ENCODE peak calls at places on chromosome 7, in four cellular contexts. One of them, this sample, is unnamed. For H3K4me1, the result is how much of the 10 kb centered on the place peaks cover.

GRCh38 chr7:29806131-29806792 is at the start of gene WIPF3:
- DNase-seq in K562: peak
- DNase-seq in H1: no peak
- DNase-seq in HepG2: no peak
- DNase-seq in this sample: peak

GRCh38 chr7:23114854-23115253 is 9.3 kb downstream of the KLHL7 start:
- DNase-seq in HepG2: no peak
- DNase-seq in H1: no peak
- DNase-seq in K562: no peak
- DNase-seq in this sample: no peak

GRCh38 chr7:87312215-87312865 is 33.1 kb upstream of the CROT start:
- DNase-seq in K562: peak
- DNase-seq in HepG2: peak
- DNase-seq in H1: peak
- DNase-seq in this sample: peak

GRCh38 chr7:92460510-92460909 is 13.2 kb downstream of the GATAD1 start:
- DNase-seq in HepG2: no peak
- DNase-seq in K562: no peak
- DNase-seq in H1: no peak
- DNase-seq in this sample: no peak

GRCh38 chr7:55062106-55062499 is 43.3 kb downstream of the EGFR start:
- DNase-seq in K562: no peak
- DNase-seq in H1: no peak
- DNase-seq in HepG2: no peak
- DNase-seq in this sample: no peak

GRCh38 chr7:129889133-129889854 is 63.5 kb downstream of the UBE2H start:
- DNase-seq in HepG2: peak
- DNase-seq in H1: no peak
- DNase-seq in K562: no peak
- DNase-seq in this sample: no peak

GRCh38 chr7:127571741-127572505 is 13.5 kb downstream of the GCC1 start:
- DNase-seq in H1: no peak
- DNase-seq in K562: no peak
- DNase-seq in HepG2: no peak
- DNase-seq in this sample: no peak

GRCh38 chr7:92584953-92585352 is 5.2 kb downstream of the FAM133B start:
- DNase-seq in H1: no peak
- DNase-seq in K562: no peak
- DNase-seq in HepG2: peak
- DNase-seq in this sample: no peak

GRCh38 chr7:152462995-152463713 is 27.4 kb upstream of the KMT2C start:
- DNase-seq in H1: no peak
- DNase-seq in K562: peak
- DNase-seq in HepG2: no peak
- DNase-seq in this sample: no peak

GRCh38 chr7:156816943-156817572 is 75.9 kb downstream of the LMBR1 start:
- DNase-seq in H1: no peak
- DNase-seq in K562: peak
- DNase-seq in HepG2: peak
- DNase-seq in this sample: no peak

GRCh38 chr7:134473861-134474291 is 15.0 kb upstream of the AKR1B1 start:
- DNase-seq in H1: no peak
- DNase-seq in K562: no peak
- DNase-seq in HepG2: no peak
- DNase-seq in this sample: no peak

GRCh38 chr7:158108646-158109293 is 478.9 kb downstream of the PTPRN2 start:
- DNase-seq in HepG2: no peak
- DNase-seq in K562: no peak
- DNase-seq in H1: no peak
- DNase-seq in this sample: no peak

DNA sequence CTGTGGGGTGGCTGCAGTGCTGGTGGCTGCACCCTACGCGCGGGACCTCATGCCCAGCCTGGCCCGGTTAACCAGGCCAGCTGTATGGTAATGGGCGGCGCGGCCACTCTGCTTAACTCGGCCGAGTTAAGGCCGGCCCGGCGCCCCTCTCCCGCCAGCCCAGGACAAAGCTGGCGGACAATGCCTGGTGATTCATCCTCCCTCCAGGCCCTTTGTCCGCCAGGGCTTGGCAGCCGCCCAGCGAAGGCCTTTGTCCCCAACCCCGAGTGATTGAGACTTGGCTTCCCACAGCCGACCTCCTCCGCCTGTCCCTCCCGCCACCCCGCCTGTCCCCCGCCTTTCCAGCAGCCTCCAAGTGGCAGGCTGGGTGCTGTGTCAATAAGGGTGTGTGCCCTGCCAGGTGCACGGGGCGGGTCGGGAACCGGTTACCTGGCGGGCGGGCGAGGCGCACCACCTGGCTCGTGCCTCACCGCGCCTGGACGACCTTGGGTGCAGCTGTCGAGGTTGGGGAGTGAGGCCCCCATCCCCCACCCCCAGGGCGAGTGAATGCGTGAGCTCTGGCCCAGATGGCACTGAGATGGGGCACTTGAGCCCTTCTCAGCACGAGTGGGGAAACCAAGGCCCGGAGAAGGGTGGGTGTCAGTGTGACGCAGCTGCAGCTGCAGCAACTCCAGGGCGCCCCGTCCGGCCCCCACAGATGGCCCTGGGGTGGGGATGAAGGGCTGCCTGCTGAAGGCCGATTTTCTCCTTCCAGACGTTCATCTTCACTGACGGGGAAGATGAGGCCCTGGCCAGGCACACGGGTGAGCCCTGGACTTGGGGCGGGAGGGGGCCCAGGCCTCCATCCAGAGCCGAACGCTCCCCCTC is 4.6 kb downstream of the LFNG start:
- DNase-seq in K562: peak
- DNase-seq in H1: no peak
- DNase-seq in HepG2: peak
- DNase-seq in this sample: peak
- TF ChIP-seq FOSL1 in K562: peak
- TF ChIP-seq FOSL1 in H1: no peak
- TF ChIP-seq FOSL1 in HepG2: peak
- TF ChIP-seq FOSL1 in this sample: no peak

GRCh38 chr7:11297764-11298163 is 324.1 kb downstream of the PHF14 start:
- DNase-seq in HepG2: no peak
- DNase-seq in H1: no peak
- DNase-seq in K562: no peak
- DNase-seq in this sample: no peak

GRCh38 chr7:11294965-11295364 is 321.3 kb downstream of the PHF14 start:
- DNase-seq in K562: no peak
- DNase-seq in H1: no peak
- DNase-seq in HepG2: no peak
- DNase-seq in this sample: no peak

GRCh38 chr7:11298220-11298619 is 324.5 kb downstream of the PHF14 start:
- DNase-seq in K562: peak
- DNase-seq in HepG2: no peak
- DNase-seq in H1: no peak
- DNase-seq in this sample: no peak

GRCh38 chr7:11300231-11300630 is 326.6 kb downstream of the PHF14 start:
- DNase-seq in H1: no peak
- DNase-seq in HepG2: no peak
- DNase-seq in K562: no peak
- DNase-seq in this sample: no peak

DNA sequence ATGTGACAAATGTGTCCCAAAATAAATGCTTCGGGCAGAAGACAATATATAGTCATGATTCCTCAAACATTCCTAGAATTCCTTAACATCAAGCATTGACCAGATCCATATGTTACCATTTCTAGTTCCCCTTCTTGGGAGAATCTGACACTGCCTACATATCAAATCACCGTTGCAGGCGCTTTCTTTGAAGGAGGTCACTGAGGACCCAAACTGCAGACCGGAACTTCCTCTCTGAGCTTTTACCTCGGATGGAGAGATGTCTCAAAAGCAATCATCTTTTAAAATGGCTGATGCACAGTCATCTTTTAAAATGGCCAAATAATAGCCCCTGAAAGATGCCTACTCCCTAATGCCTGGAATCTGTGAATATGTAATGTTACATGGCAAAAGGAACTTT is 323.6 kb downstream of the PHF14 start:
- DNase-seq in K562: no peak
- DNase-seq in HepG2: no peak
- DNase-seq in H1: no peak
- DNase-seq in this sample: no peak
- TF ChIP-seq SIN3A in K562: no peak
- TF ChIP-seq SIN3A in HepG2: no peak
- TF ChIP-seq SIN3A in H1: no peak
- TF ChIP-seq SIN3A in this sample: no peak

DNA sequence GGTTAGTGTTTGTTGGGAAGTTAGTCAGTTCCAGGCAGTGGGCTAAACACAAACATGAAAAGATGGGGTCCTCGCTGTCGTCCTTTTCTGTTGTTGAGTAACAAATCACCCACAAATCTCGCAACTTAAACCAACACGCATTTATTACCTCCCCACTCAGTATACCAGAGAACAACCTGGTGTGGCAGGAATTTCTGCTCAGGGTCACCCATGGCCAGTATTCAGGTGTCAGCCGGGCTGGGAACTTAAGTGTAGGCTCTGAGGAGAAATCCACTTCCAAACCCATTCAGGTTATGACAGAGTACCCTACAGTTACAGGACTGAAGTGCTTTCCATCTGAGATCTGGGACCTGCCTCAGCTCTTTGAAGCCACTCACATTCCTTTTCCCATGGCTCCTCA is 73.6 kb upstream of the SP4 start:
- DNase-seq in K562: no peak
- DNase-seq in HepG2: no peak
- DNase-seq in H1: no peak
- DNase-seq in this sample: no peak
- H3K4me1 ChIP-seq in K562: under half
- H3K4me1 ChIP-seq in HepG2: under half
- H3K4me1 ChIP-seq in H1: under half
- H3K4me1 ChIP-seq in this sample: under half

GRCh38 chr7:151166629-151167196 is 781 bp downstream of the GBX1 start:
- DNase-seq in K562: no peak
- DNase-seq in HepG2: no peak
- DNase-seq in H1: no peak
- DNase-seq in this sample: no peak

GRCh38 chr7:151172273-151173141 is 5.0 kb upstream of the GBX1 start:
- DNase-seq in H1: no peak
- DNase-seq in HepG2: peak
- DNase-seq in K562: peak
- DNase-seq in this sample: peak

GRCh38 chr7:151168787-151169162 is 1.3 kb upstream of the GBX1 start:
- DNase-seq in K562: no peak
- DNase-seq in H1: no peak
- DNase-seq in HepG2: no peak
- DNase-seq in this sample: no peak

GRCh38 chr7:151168022-151168786 is 710 bp upstream of the GBX1 start:
- DNase-seq in H1: no peak
- DNase-seq in K562: peak
- DNase-seq in HepG2: no peak
- DNase-seq in this sample: no peak

DNA sequence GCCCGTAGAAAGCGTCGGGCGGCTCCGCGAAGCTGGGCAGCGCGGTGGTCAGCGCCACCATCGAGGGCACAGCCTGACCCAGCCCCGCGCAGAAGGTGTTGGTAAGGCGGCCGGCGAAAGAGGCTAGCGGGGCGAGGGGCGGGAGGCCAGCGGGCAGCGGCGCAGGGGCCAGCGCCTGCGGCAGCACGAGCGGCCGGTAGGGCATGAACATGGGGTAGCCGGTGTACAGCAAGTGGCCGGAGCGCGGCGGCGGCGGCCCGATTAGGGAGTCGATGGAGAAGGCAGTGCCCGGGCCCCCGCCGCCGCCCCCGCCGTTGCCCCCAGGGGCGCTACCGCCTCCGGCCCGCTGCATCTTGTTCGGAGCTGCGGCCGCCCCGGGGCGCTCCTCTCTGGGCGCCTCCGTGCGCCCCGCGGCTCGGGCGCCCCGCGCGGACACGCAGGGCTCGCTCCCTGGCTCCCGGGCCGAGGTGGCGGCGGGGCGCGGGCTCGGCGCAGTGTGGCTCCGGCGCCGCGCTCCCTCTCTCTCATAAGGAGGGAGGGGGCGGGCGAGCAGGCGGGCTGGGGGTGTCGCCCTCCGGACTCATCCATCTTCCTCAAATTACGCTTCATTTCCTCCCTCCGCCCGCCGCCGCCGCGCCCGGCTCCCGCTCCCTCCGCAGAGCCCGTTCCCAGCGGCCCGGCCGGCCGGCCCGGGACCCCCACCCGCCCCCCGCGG is at the start of gene GBX1:
- DNase-seq in HepG2: no peak
- DNase-seq in K562: peak
- DNase-seq in H1: no peak
- DNase-seq in this sample: no peak
- TF ChIP-seq FOSL1 in HepG2: no peak
- TF ChIP-seq FOSL1 in K562: no peak
- TF ChIP-seq FOSL1 in H1: no peak
- TF ChIP-seq FOSL1 in this sample: no peak

GRCh38 chr7:937851-938484 is 16.5 kb downstream of the ADAP1 start:
- DNase-seq in K562: no peak
- DNase-seq in H1: no peak
- DNase-seq in HepG2: no peak
- DNase-seq in this sample: no peak
- TF ChIP-seq SIN3A in K562: no peak
- TF ChIP-seq SIN3A in H1: no peak
- TF ChIP-seq SIN3A in HepG2: no peak
- TF ChIP-seq SIN3A in this sample: no peak

DNA sequence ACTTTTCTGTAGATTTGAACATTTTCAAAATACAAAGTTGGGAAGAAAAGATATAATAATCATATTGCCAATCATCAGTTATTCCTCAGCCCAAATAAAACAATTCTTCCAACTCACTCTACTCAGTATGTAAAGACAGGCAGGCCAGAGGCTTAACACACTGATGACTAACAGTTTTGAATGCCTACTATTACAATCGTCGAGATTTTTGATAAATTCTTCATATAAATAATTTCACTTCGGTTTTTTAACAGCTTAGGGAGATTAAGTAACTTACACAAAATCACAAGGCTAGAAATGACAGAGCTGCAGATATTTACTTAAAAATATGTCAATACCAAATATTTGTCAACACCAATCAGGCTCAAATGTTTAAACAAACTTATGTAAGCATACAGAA is 17.5 kb downstream of the CYTH3 start:
- DNase-seq in H1: no peak
- DNase-seq in HepG2: no peak
- DNase-seq in K562: no peak
- DNase-seq in this sample: no peak
- H3K4me1 ChIP-seq in H1: under half
- H3K4me1 ChIP-seq in HepG2: under half
- H3K4me1 ChIP-seq in K562: under half
- H3K4me1 ChIP-seq in this sample: under half

GRCh38 chr7:47428052-47428779 is 153.7 kb downstream of the TNS3 start:
- DNase-seq in H1: no peak
- DNase-seq in K562: no peak
- DNase-seq in HepG2: no peak
- DNase-seq in this sample: no peak
- TF ChIP-seq FOSL1 in H1: no peak
- TF ChIP-seq FOSL1 in K562: no peak
- TF ChIP-seq FOSL1 in HepG2: no peak
- TF ChIP-seq FOSL1 in this sample: no peak